ENCODE peak calls at places on chromosomes 13 and 19, in nine cellular contexts. N is GM12864; B is H4; O is D341Med; E is fibroblast of the conjunctiva; T is ELF-1; Z is heart right ventricle; M is stimulated activated CD4-positive, alpha-beta T cell treated with anti-CD3 and anti-CD28 coated beads, Interleukin-4, amount 100 ng/mL, for 48 hours; V is HFFc6. J is an unnamed sample.

GRCh38 chr19:10760268-10760944 is 42.5 kb downstream of the DNM2 start:
- DNase-seq in Z (no peak), B (no peak), O (peak), M (peak), T (no peak), V (peak), E (no peak), N (peak), J (no peak)

GRCh38 chr13:37636701-37637100 is 38.1 kb upstream of the POSTN start:
- DNase-seq in N (no peak), T (no peak), M (no peak), Z (no peak), V (no peak), O (no peak), E (no peak), B (no peak), J (no peak)

GRCh38 chr13:108322206-108322824 is 52.8 kb downstream of the TNFSF13B start:
- DNase-seq in Z (no peak), N (no peak), B (peak), E (peak), T (no peak), V (peak), M (no peak), O (no peak), J (peak)

GRCh38 chr19:35228177-35228930 is at the start of gene FAM187B:
- DNase-seq in B (peak), E (no peak), V (no peak), Z (no peak), N (no peak), T (no peak), M (no peak), O (no peak), J (no peak)

GRCh38 chr19:55146648-55147218 is 2.3 kb downstream of the TNNT1 start:
- DNase-seq in E (no peak), Z (no peak), M (no peak), T (peak), V (no peak), O (peak), N (no peak), B (peak), J (peak)

GRCh38 chr19:3346677-3347353 is 19.6 kb upstream of the NFIC start:
- DNase-seq in M (no peak), E (peak), Z (peak), T (no peak), V (peak), O (peak), B (no peak), N (no peak), J (no peak)

GRCh38 chr13:50594276-50594970 is 249.1 kb downstream of the DLEU7 start:
- DNase-seq in M (peak), T (peak), E (no peak), B (no peak), Z (no peak), O (no peak), V (no peak), N (peak), J (no peak)

GRCh38 chr13:31050486-31051400 is 111.0 kb downstream of the HSPH1 start:
- DNase-seq in M (no peak), E (no peak), O (no peak), T (no peak), V (peak), N (no peak), B (no peak), Z (no peak), J (peak)

GRCh38 chr19:3466630-3467029 is 13.7 kb downstream of the SMIM24 start:
- DNase-seq in B (no peak), N (no peak), E (no peak), M (no peak), O (no peak), V (no peak), T (no peak), Z (no peak), J (no peak)

GRCh38 chr13:96898855-96899254 is 95.4 kb downstream of the OXGR1 start:
- DNase-seq in O (no peak), Z (no peak), N (no peak), B (no peak), V (no peak), E (no peak), T (peak), M (no peak), J (no peak)

GRCh38 chr19:10194500-10195198 is at the start of gene DNMT1:
- DNase-seq in V (peak), M (peak), Z (peak), N (peak), B (peak), T (peak), E (peak), O (peak), J (peak)

GRCh38 chr19:44879309-44880065 is 11.6 kb upstream of the TOMM40 start:
- DNase-seq in B (no peak), V (no peak), Z (no peak), O (peak), E (no peak), M (no peak), N (no peak), T (peak), J (no peak)

GRCh38 chr19:42189133-42189532 is 28.3 kb downstream of the DEDD2 start:
- DNase-seq in B (no peak), T (no peak), E (no peak), V (no peak), M (no peak), Z (no peak), O (no peak), N (no peak), J (no peak)

GRCh38 chr13:32720026-32720425 is 133.8 kb downstream of the PDS5B start:
- DNase-seq in M (no peak), B (no peak), Z (no peak), O (no peak), T (no peak), N (no peak), E (no peak), V (no peak), J (no peak)

GRCh38 chr19:47331931-47332547 is at the start of gene C5AR2:
- DNase-seq in M (no peak), N (no peak), B (no peak), T (no peak), V (no peak), Z (no peak), O (no peak), E (no peak), J (no peak)

GRCh38 chr19:18435185-18435841 is 2.6 kb downstream of the ISYNA1 start:
- DNase-seq in Z (no peak), T (no peak), E (no peak), O (no peak), N (no peak), V (no peak), M (no peak), B (no peak), J (no peak)

GRCh38 chr13:79281335-79281734 is 124.7 kb downstream of the RBM26 start:
- DNase-seq in O (no peak), B (no peak), N (no peak), E (no peak), T (peak), V (no peak), M (no peak), Z (no peak), J (no peak)

GRCh38 chr13:95156208-95156607 is 145.0 kb downstream of the ABCC4 start:
- DNase-seq in E (peak), Z (no peak), N (no peak), V (peak), B (no peak), M (no peak), T (no peak), O (no peak), J (peak)

GRCh38 chr19:2394054-2394668 is 33.2 kb downstream of the TIMM13 start:
- DNase-seq in T (no peak), O (no peak), Z (no peak), E (no peak), N (peak), M (no peak), B (no peak), V (no peak), J (no peak)

GRCh38 chr13:41402695-41403511 is 54.4 kb upstream of the RGCC start:
- DNase-seq in M (no peak), E (no peak), N (no peak), O (no peak), V (no peak), B (no peak), Z (no peak), T (peak), J (peak)

GRCh38 chr19:40360020-40360686 is 11.7 kb downstream of the PLD3 start:
- DNase-seq in V (no peak), E (no peak), B (no peak), O (no peak), N (no peak), Z (no peak), T (no peak), M (no peak), J (no peak)

GRCh38 chr13:39038569-39038898 is 278 bp downstream of the NHLRC3 start:
- DNase-seq in T (no peak), O (no peak), Z (no peak), N (no peak), M (peak), V (no peak), B (no peak), E (no peak), J (peak)